ENCODE peak calls at places on chromosomes 3 and 15, in seven cellular contexts. K is transverse colon, N is A549, X is esophagus muscularis mucosa, O is HL-60, T is lower lobe of right lung, W is Peyer's patch. R is an unnamed sample.

GRCh38 chr3:17372811-17373210 is 369.6 kb downstream of the TBC1D5 start:
- DNase-seq in K (no peak), N (peak; percentile 11), W (no peak), X (no peak), O (no peak), T (no peak), R (no peak)

GRCh38 chr15:80721476-80721875 is 26.4 kb downstream of the ABHD17C start:
- DNase-seq in O (no peak), W (no peak), X (no peak), N (no peak), K (no peak), T (no peak), R (no peak)

GRCh38 chr3:181609156-181609767 is 102.5 kb upstream of the SOX2 start:
- DNase-seq in X (no peak), O (no peak), K (no peak), N (no peak), T (no peak), W (no peak), R (no peak)

GRCh38 chr3:51389423-51390183 is 1.5 kb upstream of the RBM15B start:
- DNase-seq in K (peak; percentile 62), O (no peak), X (no peak), W (peak; percentile 59), T (peak; percentile 73), N (peak; percentile 54), R (no peak)

GRCh38 chr3:197518794-197519451 is 36.8 kb downstream of the BDH1 start:
- DNase-seq in O (peak; percentile 56), K (no peak), T (peak; percentile 35), N (no peak), X (no peak), W (no peak), R (no peak)

GRCh38 chr3:178618197-178618596 is 82.0 kb downstream of the KCNMB2 start:
- DNase-seq in N (no peak), O (no peak), K (no peak), T (no peak), X (no peak), W (no peak), R (no peak)

GRCh38 chr3:126908752-126909275 is 74.1 kb upstream of the PLXNA1 start:
- DNase-seq in T (no peak), K (no peak), O (no peak), W (no peak), X (no peak), N (no peak), R (no peak)

GRCh38 chr3:24886511-24886910 is 391.9 kb upstream of the THRB start:
- DNase-seq in X (no peak), K (no peak), T (no peak), W (no peak), N (no peak), O (no peak), R (no peak)

GRCh38 chr3:191070201-191070600 is 128.8 kb upstream of the OSTN start:
- DNase-seq in O (no peak), N (no peak), W (no peak), K (no peak), X (no peak), T (no peak), R (peak; percentile 64)

GRCh38 chr3:71511037-71511436 is 72.5 kb downstream of the FOXP1 start:
- DNase-seq in X (no peak), N (peak; percentile 65), O (no peak), T (no peak), K (no peak), W (no peak), R (no peak)

GRCh38 chr3:143640774-143641173 is 207.5 kb downstream of the SLC9A9 start:
- DNase-seq in K (no peak), O (no peak), T (no peak), X (no peak), N (no peak), W (no peak), R (no peak)

GRCh38 chr3:136984837-136985236 is 27.1 kb downstream of the IL20RB start:
- DNase-seq in X (no peak), O (no peak), T (no peak), K (peak; percentile 76), N (no peak), W (no peak), R (no peak)

GRCh38 chr15:76752549-76752948 is 152.6 kb downstream of the SCAPER start:
- DNase-seq in O (no peak), N (no peak), W (no peak), X (no peak), K (no peak), T (no peak), R (no peak)

GRCh38 chr3:129836381-129837056 is 57.0 kb downstream of the TMCC1 start:
- DNase-seq in W (no peak), T (no peak), O (no peak), X (no peak), K (no peak), N (no peak), R (no peak)

GRCh38 chr3:46276497-46277099 is 34.3 kb downstream of the CCR3 start:
- DNase-seq in X (peak; percentile 91), K (peak; percentile 85), O (peak; percentile 65), N (peak; percentile 18), T (peak; percentile 75), W (peak; percentile 71), R (no peak)

GRCh38 chr3:152583913-152584312 is 251.0 kb upstream of the P2RY1 start:
- DNase-seq in O (no peak), X (no peak), T (no peak), W (no peak), K (no peak), N (no peak), R (no peak)

GRCh38 chr3:164233951-164234350 is 844.3 kb downstream of the SI start:
- DNase-seq in O (no peak), K (no peak), N (no peak), T (no peak), W (no peak), X (no peak), R (peak; percentile 51)

GRCh38 chr3:195570344-195570743 is 13.4 kb downstream of the APOD start:
- DNase-seq in X (no peak), K (no peak), O (no peak), N (no peak), W (no peak), T (no peak), R (no peak)

GRCh38 chr3:31384117-31384516 is 148.6 kb upstream of the STT3B start:
- DNase-seq in K (no peak), N (no peak), X (no peak), O (no peak), W (no peak), T (no peak), R (no peak)

GRCh38 chr3:99777708-99778107 is 40.0 kb upstream of the CMSS1 start:
- DNase-seq in W (no peak), T (no peak), X (no peak), N (no peak), K (no peak), O (no peak), R (no peak)

GRCh38 chr3:187889601-187890404 is 144.5 kb upstream of the BCL6 start:
- DNase-seq in X (peak; percentile 88), K (no peak), T (no peak), O (peak; percentile 45), W (no peak), N (no peak), R (no peak)

GRCh38 chr3:194985031-194985578 is 285.9 kb downstream of the XXYLT1 start:
- DNase-seq in N (no peak), O (peak; percentile 69), W (no peak), X (no peak), T (peak; percentile 78), K (peak; percentile 79), R (no peak)

GRCh38 chr3:42742688-42743087 is 30.4 kb downstream of the CCDC13 start:
- DNase-seq in X (no peak), N (no peak), K (no peak), O (no peak), W (no peak), T (no peak), R (no peak)

GRCh38 chr15:75043509-75044257 is 20.3 kb downstream of the PPCDC start:
- DNase-seq in X (peak; percentile 99), O (peak; percentile 86), N (peak; percentile 48), K (peak; percentile 91), T (peak; percentile 96), W (peak; percentile 84), R (peak; percentile 93)

GRCh38 chr3:41362638-41363559 is 163.6 kb downstream of the CTNNB1 start:
- DNase-seq in T (no peak), K (no peak), N (no peak), X (no peak), O (no peak), W (no peak), R (no peak)

GRCh38 chr3:122782804-122783203 is 10.8 kb downstream of the HSPBAP1 start:
- DNase-seq in T (no peak), W (no peak), K (no peak), N (no peak), X (no peak), O (no peak), R (no peak)

GRCh38 chr15:36398212-36398611 is 181.2 kb upstream of the CDIN1 start:
- DNase-seq in N (no peak), W (no peak), K (no peak), T (no peak), O (no peak), X (no peak), R (no peak)

DNA sequence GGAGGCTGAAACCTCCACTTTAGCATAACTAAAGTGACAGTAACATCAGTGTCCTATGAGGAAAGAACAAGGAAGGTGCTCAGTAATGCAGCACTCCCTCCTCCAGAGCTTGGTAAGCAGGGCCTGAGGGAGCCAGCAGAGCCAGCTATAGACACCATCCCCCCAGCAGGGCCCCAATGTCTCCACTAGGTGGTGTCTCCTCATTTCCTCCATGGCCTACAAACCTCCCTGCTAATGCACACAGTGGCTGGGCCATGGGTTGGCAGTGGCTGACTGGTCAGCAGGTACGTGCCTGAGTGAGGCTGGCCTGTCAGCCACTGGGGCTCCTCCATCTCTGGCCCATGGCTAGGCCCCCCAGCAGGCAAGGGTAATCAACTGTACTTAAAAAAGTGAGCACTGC is 13.6 kb downstream of the MRPS25 start:
- DNase-seq in X (no peak), O (no peak), T (peak; percentile 53), K (peak; percentile 37), W (peak; percentile 34), N (peak; percentile 60), R (no peak)
- H3K4me3 ChIP-seq in X (no peak overlapping the region), O (no peak overlapping the region), T (no peak overlapping the region), K (no peak overlapping the region), W (no peak overlapping the region), N (no peak overlapping the region), R (no peak overlapping the region)

GRCh38 chr3:57464801-57465200 is 79.3 kb downstream of the DNAH12 start:
- DNase-seq in X (no peak), N (peak; percentile 23), T (no peak), K (no peak), W (no peak), O (no peak), R (no peak)
- TF ChIP-seq CTCF in X (no peak), N (no peak), T (no peak), K (no peak), W (no peak), O (no peak), R (peak; percentile 2)

GRCh38 chr3:117006123-117006522 is 296.5 kb downstream of the TUSC7 start:
- DNase-seq in W (no peak), K (no peak), T (no peak), N (no peak), X (no peak), O (no peak), R (no peak)
- H3K4me3 ChIP-seq in W (no peak overlapping the region), K (no peak overlapping the region), T (no peak overlapping the region), N (no peak overlapping the region), X (no peak overlapping the region), O (no peak overlapping the region), R (no peak overlapping the region)

DNA sequence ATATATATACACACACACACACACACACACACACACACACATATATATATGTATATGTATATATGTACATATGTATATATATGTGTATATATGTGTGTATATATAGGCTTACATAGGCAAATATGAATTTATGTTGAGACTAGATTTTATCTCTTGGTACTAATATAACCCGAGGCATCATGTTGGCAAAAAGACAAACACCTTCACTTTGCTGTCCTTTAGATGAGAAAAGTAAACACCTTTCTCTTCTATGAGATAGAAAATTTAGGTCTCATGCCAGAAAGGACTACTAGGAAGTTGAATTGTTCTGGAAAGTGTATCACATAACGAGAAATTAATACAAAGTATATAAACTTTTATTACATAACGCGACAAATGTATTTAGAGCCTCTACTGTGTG is 19.6 kb upstream of the LEO1 start:
- DNase-seq in N (no peak), O (no peak), W (no peak), X (no peak), T (no peak), K (no peak), R (no peak)
- TF ChIP-seq CTCF in N (no peak), O (no peak), W (no peak), X (no peak), T (no peak), K (no peak), R (no peak)

R was measured in kidney epithelial cell.